ENCODE peak calls at places on chromosomes 1 and 21, in five cellular contexts. A is neural crest cell, L is PC-9, O is ovary, U is A549. P is an unnamed sample.

GRCh38 chr1:179955731-179956130 is 1.1 kb downstream of the CEP350 start:
- DNase-seq in A (no peak), L (no peak), O (no peak), U (no peak), P (no peak)

GRCh38 chr1:40692429-40692905 is 963 bp downstream of the NFYC start:
- DNase-seq in A (no peak), L (no peak), O (no peak), U (no peak), P (no peak)

GRCh38 chr1:168623003-168623828 is 46.8 kb downstream of the XCL1 start:
- DNase-seq in A (no peak), L (peak; percentile 61), O (no peak), U (peak; percentile 85), P (peak; percentile 35)

GRCh38 chr1:199855580-199855979 is 171.9 kb upstream of the NR5A2 start:
- DNase-seq in A (no peak), L (no peak), O (no peak), U (peak; percentile 77), P (no peak)

GRCh38 chr1:221961532-221962292 is 219.8 kb upstream of the DUSP10 start:
- DNase-seq in A (no peak), L (peak; percentile 68), O (no peak), U (peak; percentile 19), P (peak; percentile 8)

GRCh38 chr1:220326578-220326977 is 54.3 kb upstream of the RAB3GAP2 start:
- DNase-seq in A (no peak), L (peak; percentile 77), O (no peak), U (no peak), P (no peak)

GRCh38 chr1:210709694-210710093 is 381.0 kb downstream of the HHAT start:
- DNase-seq in A (no peak), L (no peak), O (no peak), U (no peak), P (no peak)

GRCh38 chr1:165633624-165634023 is 2.6 kb downstream of the MGST3 start:
- DNase-seq in A (no peak), L (no peak), O (no peak), U (no peak), P (no peak)

GRCh38 chr1:58819719-58820118 is 35.9 kb upstream of the JUN start:
- DNase-seq in A (no peak), L (no peak), O (no peak), U (no peak), P (no peak)

GRCh38 chr1:214018605-214019268 is 31.0 kb downstream of the PROX1 start:
- DNase-seq in A (no peak), L (no peak), O (no peak), U (no peak), P (no peak)

GRCh38 chr1:153928776-153929432 is 6.1 kb upstream of the GATAD2B start:
- DNase-seq in A (no peak), L (no peak), O (no peak), U (no peak), P (no peak)

GRCh38 chr21:25949701-25950100 is 214.9 kb downstream of the GABPA start:
- DNase-seq in A (no peak), L (no peak), O (no peak), U (no peak), P (no peak)

GRCh38 chr1:44361478-44361877 is 6.4 kb upstream of the ERI3 start:
- DNase-seq in A (no peak), L (no peak), O (no peak), U (peak; percentile 10), P (no peak)

GRCh38 chr1:160682983-160683886 is 28.4 kb downstream of the CD48 start:
- DNase-seq in A (no peak), L (no peak), O (no peak), U (no peak), P (no peak)

GRCh38 chr1:42739753-42740700 is at the start of gene CLDN19:
- DNase-seq in A (no peak), L (no peak), O (no peak), U (no peak), P (no peak)

GRCh38 chr1:214698589-214698988 is 95.6 kb downstream of the CENPF start:
- DNase-seq in A (no peak), L (no peak), O (no peak), U (no peak), P (no peak)

GRCh38 chr1:14678011-14678638 is 79.6 kb downstream of the KAZN start:
- DNase-seq in A (no peak), L (no peak), O (no peak), U (no peak), P (no peak)

DNA sequence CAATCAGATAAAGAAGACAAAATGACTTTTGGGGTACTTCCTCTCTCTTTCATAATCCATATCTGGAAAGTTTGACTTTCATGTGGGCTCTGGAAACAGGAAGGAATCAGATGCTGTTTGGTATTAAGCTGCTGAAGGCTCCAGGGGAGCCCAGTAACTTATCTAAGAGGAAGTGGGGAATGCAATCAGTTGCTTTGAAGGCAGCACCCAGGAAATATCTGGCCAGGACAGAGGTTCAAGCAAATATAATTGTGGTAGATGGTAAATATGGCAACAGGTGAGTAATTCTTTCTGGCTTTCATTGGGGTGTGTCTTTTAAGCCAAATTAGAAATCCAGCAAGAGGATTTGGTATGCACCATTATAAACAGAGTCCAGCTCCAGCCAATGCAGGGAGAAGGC is 44.4 kb downstream of the COLGALT2 start:
- DNase-seq in A (no peak), L (no peak), O (no peak), U (no peak), P (no peak)
- TF ChIP-seq CTCF in A (no peak), L (no peak), O (no peak), U (no peak), P (no peak)

DNA sequence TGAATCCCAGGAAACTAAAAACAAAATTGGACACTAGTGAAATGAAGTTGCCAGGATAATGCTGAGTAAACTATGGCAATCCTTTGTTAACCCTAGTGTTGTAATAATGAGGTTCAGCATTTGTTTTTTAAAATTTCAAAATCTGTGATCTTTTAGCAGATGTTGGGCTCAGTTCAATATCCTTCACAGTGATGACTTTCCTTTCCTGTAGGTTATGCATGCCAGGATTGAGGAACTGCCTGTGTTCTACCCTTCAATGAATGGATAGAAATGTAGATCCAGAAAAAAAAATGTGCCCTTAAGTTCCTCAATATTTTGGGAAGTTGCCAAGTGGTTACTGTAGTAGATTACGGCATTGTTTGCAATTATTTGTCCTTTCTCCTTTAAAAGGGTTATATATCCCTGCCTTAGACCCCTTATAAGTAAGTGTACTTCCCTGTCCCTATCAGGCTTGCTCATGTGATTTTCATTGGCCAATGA is 35.5 kb upstream of the IRF2BP2 start:
- DNase-seq in A (no peak), L (no peak), O (no peak), U (no peak), P (peak; percentile 69)
- TF ChIP-seq CTCF in A (no peak), L (no peak), O (no peak), U (no peak), P (no peak)

GRCh38 chr1:60970081-60970509 is 112.3 kb upstream of the NFIA start:
- DNase-seq in A (no peak), L (no peak), O (no peak), U (peak; percentile 9), P (no peak)
- TF ChIP-seq CTCF in A (peak; percentile 58), L (peak; percentile 50), O (peak; percentile 84), U (peak; percentile 37), P (peak; percentile 43)

DNA sequence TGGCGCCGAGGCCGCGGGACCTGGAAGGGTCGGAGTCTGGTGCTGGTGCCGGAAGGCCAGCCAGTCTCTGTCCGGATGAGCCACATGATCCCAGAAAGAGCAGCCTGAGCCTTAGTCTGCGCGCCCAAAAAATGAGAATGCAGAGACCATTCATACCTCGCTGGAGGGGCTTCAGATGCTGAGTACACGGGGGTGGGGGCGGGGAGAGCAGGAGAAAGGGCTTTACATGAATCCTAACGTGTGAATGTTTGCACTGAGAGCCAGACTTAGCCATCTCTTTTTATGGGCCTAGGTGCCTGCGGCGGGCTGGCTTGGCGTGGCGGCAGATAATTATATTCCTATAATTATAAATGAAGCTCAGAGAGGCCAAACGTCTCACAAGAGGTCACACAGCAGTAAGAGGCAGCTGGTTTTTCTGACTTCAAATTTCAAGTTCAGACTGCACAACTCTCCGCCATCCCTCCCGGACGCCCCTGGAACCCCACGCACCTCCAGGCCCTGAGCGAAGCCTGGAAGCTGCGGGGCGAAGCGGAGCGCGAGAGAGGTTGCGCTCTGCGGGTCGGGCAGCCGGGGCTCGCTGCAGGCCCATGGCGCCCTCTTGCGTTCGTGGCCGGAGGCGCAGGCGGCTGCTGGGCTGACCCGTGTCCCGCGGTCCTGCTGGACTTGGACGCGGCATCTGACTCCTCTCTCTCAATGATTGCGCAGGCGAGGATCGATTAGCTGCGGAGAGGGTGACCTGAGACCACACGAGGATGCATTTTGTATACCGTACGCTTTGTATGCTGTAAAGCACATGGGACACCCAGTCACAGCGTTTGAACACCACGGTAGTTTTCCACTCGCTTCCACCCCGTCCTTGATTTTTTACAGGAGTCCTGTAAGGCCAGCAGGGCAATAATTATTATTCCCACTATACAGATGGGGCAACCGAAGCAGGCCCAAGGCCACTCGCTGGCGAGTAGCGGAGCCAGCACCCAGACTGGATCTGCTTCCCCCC is 272.5 kb downstream of the FOXD2 start:
- DNase-seq in A (peak; percentile 93), L (peak; percentile 78), O (peak; percentile 35), U (peak; percentile 49), P (no peak)
- TF ChIP-seq CTCF in A (peak; percentile 99), L (peak; percentile 96), O (peak; percentile 36), U (peak; percentile 86), P (peak; percentile 93)

DNA sequence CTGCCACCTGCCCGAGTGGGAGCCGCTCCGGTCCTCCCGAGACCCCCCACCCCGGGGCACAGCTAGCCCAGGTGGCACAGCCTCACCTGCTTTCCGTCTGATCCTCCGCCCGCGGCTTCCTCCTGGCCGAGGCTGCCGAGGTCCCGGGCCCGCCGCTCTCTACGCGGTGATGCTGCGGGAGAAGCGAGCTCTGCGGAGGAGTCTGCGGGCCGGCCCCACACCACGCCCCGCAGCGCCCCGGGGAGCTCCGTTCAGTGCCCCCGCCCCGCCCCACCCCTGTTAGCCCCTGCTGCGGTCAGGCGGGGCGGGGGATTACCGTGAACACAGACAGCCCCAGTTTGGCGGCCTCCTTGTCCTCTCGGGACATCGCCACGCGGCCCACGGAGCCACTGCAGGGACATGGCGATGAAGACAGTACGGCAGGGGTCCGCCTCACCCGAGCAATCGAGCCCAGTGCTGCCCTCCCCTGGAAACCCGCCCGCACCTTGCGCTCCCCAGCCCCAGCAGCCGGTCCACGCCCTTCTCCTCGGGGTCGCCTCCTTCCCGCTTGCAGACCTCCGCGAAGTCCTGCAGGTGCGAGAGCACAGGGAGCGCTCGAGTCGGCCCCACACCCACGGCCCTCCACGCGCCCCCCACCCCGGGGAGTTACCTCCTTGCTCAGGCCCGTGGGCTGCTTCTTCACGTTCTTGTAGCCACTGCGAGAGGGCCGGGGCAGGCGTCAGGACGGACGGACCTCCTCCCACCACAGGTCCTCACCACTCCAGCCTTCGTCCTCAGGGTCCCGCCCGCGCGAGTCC is 933 bp downstream of the C1orf35 start:
- DNase-seq in A (peak; percentile 45), L (peak; percentile 74), O (peak; percentile 63), U (peak; percentile 55), P (no peak)
- TF ChIP-seq CTCF in A (peak; percentile 49), L (no peak), O (no peak), U (peak; percentile 8), P (peak; percentile 9)

DNA sequence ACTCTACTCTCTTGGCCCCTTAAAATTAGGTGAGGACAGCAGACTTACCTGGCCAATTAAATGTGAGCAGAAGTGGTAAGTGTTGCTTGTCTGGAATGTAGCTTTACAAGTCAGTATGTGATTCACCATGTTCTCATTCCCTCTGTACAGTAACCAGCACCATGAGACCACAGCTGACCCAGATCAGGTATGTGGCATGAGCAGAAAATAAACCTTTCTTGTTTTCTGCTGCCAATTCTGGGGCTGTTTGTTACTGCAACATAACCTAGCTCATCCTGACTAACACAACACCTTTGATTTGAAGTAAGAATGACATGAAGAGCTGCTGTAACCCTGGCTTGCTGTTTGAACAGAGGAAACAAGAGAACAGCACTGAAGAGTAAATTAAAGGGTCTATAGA is 24.9 kb downstream of the ITPKB start:
- DNase-seq in A (no peak), L (no peak), O (no peak), U (no peak), P (no peak)
- TF ChIP-seq CTCF in A (no peak), L (no peak), O (no peak), U (no peak), P (no peak)

GRCh38 chr1:36096500-36097412 is 8.1 kb downstream of the ADPRS start:
- DNase-seq in A (no peak), L (peak; percentile 19), O (peak; percentile 43), U (peak; percentile 48), P (no peak)
- TF ChIP-seq CTCF in A (peak; percentile 46), L (no peak), O (no peak), U (no peak), P (peak; percentile 14)

P was measured in AG09319.